ENCODE peak calls at places on chromosomes 1 and 21, in seven cellular contexts. Q, B, P, O, K, N and G are unnamed samples.
A peak's percentile ranks its signal among the peaks of the same experiment; 100 is the strongest.

GRCh38 chr21:16071082-16071481 is 341.3 kb downstream of the USP25 start:
- DNase-seq in N (no peak), B (no peak), K (no peak), O (no peak), P (no peak), Q (no peak), G (peak; percentile 75)

GRCh38 chr1:11831945-11832725 is 15.4 kb downstream of the NPPA start:
- DNase-seq in P (no peak), B (no peak), O (no peak), K (no peak), N (no peak), Q (no peak), G (peak; percentile 50)

GRCh38 chr1:207018707-207019106 is 13.8 kb downstream of the C1orf116 start:
- DNase-seq in N (no peak), O (no peak), B (no peak), P (no peak), K (no peak), Q (no peak), G (no peak)

GRCh38 chr1:205961970-205962820 is 18.9 kb upstream of the SLC26A9 start:
- DNase-seq in P (no peak), B (no peak), N (no peak), Q (no peak), O (no peak), K (no peak), G (no peak)

GRCh38 chr1:178371999-178372398 is 124.8 kb downstream of the CLEC20A start:
- DNase-seq in N (no peak), B (no peak), Q (no peak), K (no peak), O (no peak), P (no peak), G (no peak)

GRCh38 chr1:944341-945325 is 14.4 kb downstream of the NOC2L start:
- DNase-seq in N (no peak), K (no peak), P (no peak), B (no peak), O (peak; percentile 56), Q (no peak), G (no peak)

GRCh38 chr1:246355421-246356230 is 151.5 kb downstream of the SMYD3 start:
- DNase-seq in O (no peak), Q (no peak), K (no peak), B (no peak), P (peak; percentile 36), N (no peak), G (no peak)

GRCh38 chr1:201310986-201311355 is 27.7 kb downstream of the PKP1 start:
- DNase-seq in K (no peak), N (no peak), Q (no peak), O (no peak), P (no peak), B (no peak), G (no peak)

GRCh38 chr1:39711359-39712340 is 20.4 kb upstream of the HPCAL4 start:
- DNase-seq in P (peak; percentile 70), Q (no peak), B (no peak), N (no peak), O (no peak), K (no peak), G (no peak)

GRCh38 chr1:180881806-180882509 is 30.7 kb upstream of the KIAA1614 start:
- DNase-seq in P (no peak), N (peak; percentile 67), K (no peak), Q (no peak), O (peak; percentile 50), B (no peak), G (no peak)

GRCh38 chr1:199007423-199007822 is 368.6 kb downstream of the PTPRC start:
- DNase-seq in K (no peak), O (no peak), Q (no peak), B (no peak), P (no peak), N (no peak), G (no peak)

GRCh38 chr1:152448095-152448494 is 34.0 kb upstream of the CRNN start:
- DNase-seq in P (no peak), Q (peak; percentile 9), B (no peak), N (no peak), K (no peak), O (no peak), G (no peak)

GRCh38 chr1:53543771-53544695 is 84.8 kb downstream of the DMRTB1 start:
- DNase-seq in B (no peak), K (peak; percentile 59), Q (no peak), O (no peak), P (peak; percentile 5), N (no peak), G (peak; percentile 76)

GRCh38 chr1:117710710-117711109 is 104.9 kb downstream of the TENT5C start:
- DNase-seq in Q (peak; percentile 20), O (no peak), K (no peak), P (peak; percentile 48), B (no peak), N (no peak), G (no peak)

GRCh38 chr1:50930965-50931737 is 28.9 kb downstream of the FAF1 start:
- DNase-seq in B (peak; percentile 3), N (no peak), O (no peak), P (no peak), Q (peak; percentile 65), K (no peak), G (no peak)

GRCh38 chr1:44276006-44276405 is 62.7 kb downstream of the DMAP1 start:
- DNase-seq in P (no peak), B (no peak), N (no peak), K (no peak), Q (no peak), O (no peak), G (no peak)

GRCh38 chr1:99645699-99646531 is at the start of gene PALMD:
- DNase-seq in P (peak; percentile 15), O (no peak), K (no peak), B (no peak), N (no peak), Q (no peak), G (no peak)

GRCh38 chr1:167344112-167344511 is 123.4 kb downstream of the POU2F1 start:
- DNase-seq in B (no peak), O (no peak), K (no peak), P (no peak), Q (no peak), N (no peak), G (no peak)